ENCODE peak calls at places on chromosomes 13 and 19, in six cellular contexts. P is PC-3, Q is tibial nerve, X is fibroblast of lung, Y is transverse colon, V is RWPE2. N is an unnamed sample. For H3K9me3, the result is how much of the 10 kb centered on the place peaks cover.

GRCh38 chr13:44697058-44697457 is 120.9 kb upstream of the TSC22D1 start:
- DNase-seq in P (no peak), Q (no peak), X (no peak), Y (no peak), V (no peak), N (no peak)

GRCh38 chr13:94480672-94481145 is 1.2 kb upstream of the DCT start:
- DNase-seq in P (no peak), Q (peak), X (peak), Y (no peak), V (no peak), N (no peak)

GRCh38 chr13:51444922-51445321 is 7.9 kb downstream of the INTS6 start:
- DNase-seq in P (peak), Q (no peak), X (peak), Y (no peak), V (no peak), N (no peak)

GRCh38 chr13:30004204-30004603 is 153.8 kb upstream of the UBL3 start:
- DNase-seq in P (no peak), Q (no peak), X (no peak), Y (no peak), V (no peak), N (no peak)

GRCh38 chr19:16561382-16561781 is 10.8 kb downstream of the SLC35E1 start:
- DNase-seq in P (no peak), Q (no peak), X (no peak), Y (no peak), V (no peak), N (no peak)

GRCh38 chr13:87889241-87889640 is 218.1 kb downstream of the SLITRK5 start:
- DNase-seq in P (no peak), Q (no peak), X (no peak), Y (no peak), V (no peak), N (no peak)

GRCh38 chr13:29877456-29878096 is 27.2 kb upstream of the UBL3 start:
- DNase-seq in P (no peak), Q (no peak), X (no peak), Y (peak), V (no peak), N (no peak)

GRCh38 chr19:53867225-53868090 is at the start of gene MYADM:
- DNase-seq in P (peak), Q (peak), X (peak), Y (peak), V (peak), N (peak)

GRCh38 chr13:32010137-32010536 is 21.4 kb upstream of the FRY start:
- DNase-seq in P (no peak), Q (no peak), X (peak), Y (no peak), V (no peak), N (no peak)

GRCh38 chr13:45466359-45466758 is 1.6 kb downstream of the COG3 start:
- DNase-seq in P (no peak), Q (no peak), X (no peak), Y (no peak), V (no peak), N (no peak)

GRCh38 chr19:54047626-54048025 is 16.1 kb downstream of the VSTM1 start:
- DNase-seq in P (no peak), Q (no peak), X (no peak), Y (no peak), V (no peak), N (no peak)

GRCh38 chr19:44644391-44645016 is 794 bp downstream of the PVR start:
- DNase-seq in P (peak), Q (no peak), X (peak), Y (peak), V (no peak), N (peak)

GRCh38 chr19:45952691-45953505 is 20.8 kb downstream of the NOVA2 start:
- DNase-seq in P (peak), Q (no peak), X (peak), Y (peak), V (no peak), N (no peak)

GRCh38 chr13:36766295-36766694 is 52.7 kb upstream of the RFXAP start:
- DNase-seq in P (peak), Q (no peak), X (peak), Y (no peak), V (no peak), N (peak)

GRCh38 chr19:42052241-42052863 is 17.7 kb downstream of the GRIK5 start:
- DNase-seq in P (peak), Q (no peak), X (no peak), Y (no peak), V (no peak), N (no peak)

GRCh38 chr13:35763060-35763804 is 286.7 kb upstream of the MAB21L1 start:
- DNase-seq in P (no peak), Q (no peak), X (no peak), Y (no peak), V (no peak), N (no peak)

GRCh38 chr13:49443327-49443688 is 556 bp downstream of the CAB39L start:
- DNase-seq in P (peak), Q (no peak), X (peak), Y (no peak), V (no peak), N (no peak)

GRCh38 chr19:1551068-1552040 is 16.8 kb downstream of the MEX3D start:
- DNase-seq in P (no peak), Q (no peak), X (no peak), Y (no peak), V (no peak), N (no peak)

GRCh38 chr19:46614114-46614701 is 10.7 kb downstream of the PTGIR start:
- DNase-seq in P (peak), Q (peak), X (peak), Y (peak), V (no peak), N (peak)

GRCh38 chr13:45055198-45055901 is 65.0 kb upstream of the GTF2F2 start:
- DNase-seq in P (peak), Q (no peak), X (peak), Y (peak), V (peak), N (peak)

GRCh38 chr19:36265856-36266374 is 51.0 kb downstream of the ZNF146 start:
- DNase-seq in P (no peak), Q (no peak), X (no peak), Y (no peak), V (no peak), N (no peak)

GRCh38 chr13:41631296-41631965 is 174.1 kb downstream of the RGCC start:
- DNase-seq in P (no peak), Q (no peak), X (peak), Y (no peak), V (no peak), N (no peak)

GRCh38 chr19:50332014-50332263 is 2.8 kb upstream of the KCNC3 start:
- DNase-seq in P (no peak), Q (no peak), X (no peak), Y (no peak), V (no peak), N (no peak)
- H3K4me3 ChIP-seq in P (no peak), Q (no peak), X (no peak), Y (no peak), V (no peak), N (peak)

GRCh38 chr19:48393559-48394330 is at the start of gene GRIN2D:
- DNase-seq in P (peak), Q (no peak), X (peak), Y (peak), V (no peak), N (peak)
- TF ChIP-seq CTCF in P (no peak), Q (no peak), X (no peak), Y (no peak), V (no peak), N (no peak)

DNA sequence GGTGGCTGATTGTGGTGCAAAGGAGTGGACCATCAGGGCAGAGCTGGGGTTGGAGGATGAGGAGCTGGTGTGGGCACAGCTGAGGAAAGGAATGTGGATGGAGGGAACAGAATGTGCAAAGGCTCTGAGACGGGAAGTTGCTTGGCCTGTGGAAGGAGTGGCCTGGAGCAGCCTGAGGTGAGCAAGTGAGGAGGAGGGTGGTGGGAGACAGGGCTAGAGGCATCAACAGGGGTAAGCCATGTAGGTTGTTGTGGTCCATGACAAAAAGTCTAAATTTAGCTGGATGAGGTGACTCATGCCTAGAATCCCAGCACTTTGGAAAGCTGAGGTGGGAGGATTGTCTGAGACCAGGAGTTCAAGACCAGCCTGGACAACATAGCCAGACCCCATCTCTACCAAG is 9.5 kb downstream of the CYP4F22 start:
- DNase-seq in P (no peak), Q (no peak), X (no peak), Y (no peak), V (no peak), N (no peak)
- H3K9me3 ChIP-seq in P (under half), Q (under half), X (under half), Y (under half), V (under half), N (under half)

GRCh38 chr19:12778905-12779161 is 3.5 kb upstream of the HOOK2 start:
- DNase-seq in P (no peak), Q (no peak), X (no peak), Y (no peak), V (no peak), N (no peak)
- H3K4me3 ChIP-seq in P (peak), Q (peak), X (peak), Y (peak), V (peak), N (peak)

GRCh38 chr13:53191091-53191490 is 162.5 kb downstream of the OLFM4 start:
- DNase-seq in P (peak), Q (no peak), X (peak), Y (no peak), V (no peak), N (no peak)

GRCh38 chr13:53189162-53189561 is 160.5 kb downstream of the OLFM4 start:
- DNase-seq in P (no peak), Q (no peak), X (no peak), Y (no peak), V (no peak), N (no peak)
- TF ChIP-seq CTCF in P (no peak), Q (no peak), X (no peak), Y (no peak), V (peak), N (no peak)

GRCh38 chr19:5617080-5617479 is 5.5 kb downstream of the SAFB2 start:
- DNase-seq in P (no peak), Q (no peak), X (no peak), Y (no peak), V (no peak), N (no peak)
- H3K9me3 ChIP-seq in P (under half), Q (under half), X (under half), Y (under half), V (under half), N (under half)

GRCh38 chr13:113506025-113506685 is 15.6 kb upstream of the DCUN1D2 start:
- DNase-seq in P (no peak), Q (no peak), X (no peak), Y (no peak), V (no peak), N (no peak)

GRCh38 chr13:113508531-113509254 is 18.2 kb upstream of the DCUN1D2 start:
- DNase-seq in P (no peak), Q (no peak), X (no peak), Y (no peak), V (no peak), N (no peak)

GRCh38 chr13:113507564-113508210 is 17.2 kb upstream of the DCUN1D2 start:
- DNase-seq in P (no peak), Q (no peak), X (no peak), Y (no peak), V (no peak), N (no peak)

GRCh38 chr13:113509989-113510388 is 19.5 kb upstream of the DCUN1D2 start:
- DNase-seq in P (no peak), Q (no peak), X (no peak), Y (no peak), V (no peak), N (no peak)

GRCh38 chr13:113506871-113507388 is 16.4 kb upstream of the DCUN1D2 start:
- DNase-seq in P (no peak), Q (no peak), X (no peak), Y (no peak), V (no peak), N (no peak)
- H3K4me3 ChIP-seq in P (no peak), Q (no peak), X (no peak), Y (no peak), V (no peak), N (no peak)

DNA sequence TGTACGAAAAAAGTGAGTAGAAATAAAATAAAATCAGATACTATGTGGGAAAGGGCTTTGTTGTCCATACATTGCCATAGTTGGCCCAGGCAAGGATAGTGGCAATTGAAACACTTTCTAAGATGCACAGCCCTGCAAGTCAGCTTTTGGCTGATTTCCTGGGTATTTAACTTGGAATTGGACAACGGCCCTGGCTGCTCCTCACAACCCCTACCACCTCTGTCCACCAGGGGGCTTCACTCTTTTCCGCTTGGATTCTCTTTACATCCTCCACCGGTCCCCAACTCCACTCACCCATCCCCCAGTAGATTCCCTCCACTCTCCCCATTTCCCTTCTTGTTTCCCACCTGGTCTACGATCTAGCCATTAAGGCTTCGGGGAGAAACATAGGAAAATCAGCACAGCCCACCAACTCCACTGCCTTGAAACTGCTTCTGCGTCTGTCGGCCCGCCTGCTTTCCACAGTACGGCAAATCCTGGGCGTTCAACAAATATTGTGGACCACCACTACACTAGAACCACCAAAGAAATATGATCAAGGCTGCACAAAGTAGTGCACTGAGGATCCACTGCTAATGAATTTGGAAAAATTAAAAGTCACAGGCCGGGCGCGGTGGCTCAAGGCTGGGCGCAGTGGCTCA is 48.6 kb upstream of the GTF3A start:
- DNase-seq in P (peak), Q (peak), X (peak), Y (peak), V (no peak), N (peak)
- TF ChIP-seq CTCF in P (peak), Q (peak), X (peak), Y (peak), V (peak), N (peak)

GRCh38 chr19:22116760-22117159 is 64.5 kb downstream of the ZNF257 start:
- DNase-seq in P (no peak), Q (no peak), X (no peak), Y (no peak), V (no peak), N (no peak)

GRCh38 chr19:22118132-22118531 is 65.8 kb downstream of the ZNF257 start:
- DNase-seq in P (no peak), Q (no peak), X (no peak), Y (no peak), V (no peak), N (no peak)
- H3K9me3 ChIP-seq in P (under half), Q (under half), X (under half), Y (under half), V (under half), N (under half)

N was measured in PC-9.